ENCODE peak calls at places on chromosomes 13 and 19, in six cellular contexts. N is tibial artery, W is Peyer's patch, B is heart left ventricle, L is fibroblast of lung, F is mammary epithelial cell. T is an unnamed sample.

GRCh38 chr13:112229992-112230872 is 145.9 kb upstream of the SPACA7 start:
- DNase-seq in F (no peak), L (no peak), W (peak), B (no peak), N (no peak), T (no peak)

GRCh38 chr13:43561081-43561480 is 225.7 kb downstream of the ENOX1 start:
- DNase-seq in L (no peak), W (no peak), F (no peak), N (no peak), B (no peak), T (no peak)

GRCh38 chr19:56295531-56296455 is 18.8 kb downstream of the ZSCAN5A start:
- DNase-seq in N (no peak), L (no peak), B (no peak), W (no peak), F (peak), T (peak)

GRCh38 chr13:39900106-39900750 is 244.8 kb downstream of the COG6 start:
- DNase-seq in N (no peak), L (peak), F (no peak), W (no peak), B (no peak), T (no peak)

GRCh38 chr13:113897161-113897560 is 33.3 kb upstream of the GAS6 start:
- DNase-seq in B (no peak), F (peak), N (no peak), W (no peak), L (peak), T (no peak)

GRCh38 chr13:40970803-40971202 is 48.3 kb downstream of the ELF1 start:
- DNase-seq in L (no peak), W (no peak), B (no peak), N (no peak), F (no peak), T (no peak)

GRCh38 chr19:48654299-48655059 is 8.5 kb upstream of the CA11 start:
- DNase-seq in F (no peak), N (no peak), B (no peak), L (peak), W (no peak), T (no peak)

GRCh38 chr19:51440052-51440451 is 18.2 kb downstream of the SIGLEC8 start:
- DNase-seq in N (no peak), W (no peak), B (no peak), F (no peak), L (no peak), T (no peak)

GRCh38 chr19:11420429-11420893 is 1.3 kb upstream of the RGL3 start:
- DNase-seq in F (no peak), L (no peak), B (peak), N (peak), W (no peak), T (no peak)

GRCh38 chr13:75294110-75294509 is 187.9 kb downstream of the TBC1D4 start:
- DNase-seq in L (no peak), F (no peak), N (no peak), W (no peak), B (no peak), T (no peak)

GRCh38 chr13:50390503-50391248 is 375.4 kb downstream of the KCNRG start:
- DNase-seq in W (no peak), B (no peak), L (no peak), F (no peak), N (no peak), T (no peak)

GRCh38 chr13:50990540-50991506 is 81.2 kb downstream of the RNASEH2B start:
- DNase-seq in B (peak), W (peak), L (peak), F (no peak), N (peak), T (no peak)

GRCh38 chr13:98798849-98799645 is 46.6 kb upstream of the SLC15A1 start:
- DNase-seq in W (no peak), N (no peak), F (no peak), L (peak), B (no peak), T (no peak)

GRCh38 chr19:45424191-45425058 is 708 bp upstream of the ERCC1 start:
- DNase-seq in F (peak), B (peak), L (peak), N (peak), W (peak), T (no peak)

GRCh38 chr19:4063369-4064072 is 3.2 kb downstream of the ZBTB7A start:
- DNase-seq in F (no peak), N (no peak), L (no peak), W (peak), B (no peak), T (no peak)

GRCh38 chr13:35976126-35976525 is 155.1 kb downstream of the DCLK1 start:
- DNase-seq in F (no peak), W (no peak), L (no peak), B (no peak), N (no peak), T (no peak)

GRCh38 chr19:35932291-35932936 is 3.8 kb upstream of the LRFN3 start:
- DNase-seq in L (no peak), F (no peak), W (no peak), B (no peak), N (no peak), T (no peak)

GRCh38 chr13:49669735-49670309 is 21.5 kb downstream of the EBPL start:
- DNase-seq in L (peak), W (peak), N (no peak), F (peak), B (peak), T (peak)

GRCh38 chr19:50357178-50358100 is 8.0 kb downstream of the NAPSA start:
- DNase-seq in F (peak), N (peak), L (peak), W (peak), B (peak), T (peak)

GRCh38 chr19:39684283-39684682 is 20.0 kb upstream of the LGALS14 start:
- DNase-seq in W (no peak), F (no peak), N (no peak), L (no peak), B (no peak), T (no peak)

GRCh38 chr19:12159773-12160414 is 3.0 kb upstream of the ZNF136 start:
- DNase-seq in N (no peak), B (no peak), L (no peak), W (no peak), F (no peak), T (no peak)

GRCh38 chr13:113971471-113972231 is 2.2 kb downstream of the C13orf46 start:
- DNase-seq in L (no peak), N (no peak), W (peak), F (no peak), B (peak), T (no peak)

GRCh38 chr13:102907886-102908515 is 62.2 kb downstream of the ERCC5 start:
- DNase-seq in W (no peak), N (no peak), L (no peak), F (peak), B (no peak), T (no peak)

GRCh38 chr19:10419200-10419645 is 1.1 kb upstream of the PDE4A start:
- DNase-seq in F (no peak), N (no peak), B (no peak), L (peak), W (no peak), T (peak)

GRCh38 chr13:53848546-53848945 is 819.9 kb downstream of the OLFM4 start:
- DNase-seq in W (no peak), L (no peak), B (no peak), F (no peak), N (no peak), T (no peak)

GRCh38 chr13:110136660-110137585 is 170.0 kb downstream of the COL4A1 start:
- DNase-seq in B (peak), L (no peak), N (no peak), F (no peak), W (no peak), T (no peak)

GRCh38 chr19:4622695-4623421 is 16.5 kb upstream of the TNFAIP8L1 start:
- DNase-seq in B (peak), L (no peak), W (no peak), F (no peak), N (no peak), T (no peak)

GRCh38 chr19:46481187-46481586 is 9.8 kb upstream of the PNMA8A start:
- DNase-seq in N (no peak), F (no peak), L (peak), W (no peak), B (no peak), T (no peak)

GRCh38 chr13:32045963-32046785 is 14.6 kb downstream of the FRY start:
- DNase-seq in L (peak), F (peak), N (no peak), B (no peak), W (no peak), T (no peak)

GRCh38 chr19:2819540-2820111 is at the start of gene ZNF554:
- DNase-seq in B (peak), F (peak), W (peak), N (peak), L (peak), T (peak)
- H3K27ac ChIP-seq in B (peak), F (peak), W (peak), N (peak), L (no peak), T (no peak)

GRCh38 chr19:16200038-16200775 is 2.5 kb downstream of the AP1M1 start:
- DNase-seq in N (peak), B (no peak), F (no peak), L (no peak), W (peak), T (no peak)
- H3K27ac ChIP-seq in N (no peak), B (no peak), F (no peak), L (peak), W (peak), T (no peak)

GRCh38 chr19:15299568-15300409 is 32.5 kb downstream of the BRD4 start:
- DNase-seq in W (no peak), L (peak), F (no peak), N (no peak), B (no peak), T (no peak)

GRCh38 chr19:15297416-15298224 is 34.7 kb downstream of the BRD4 start:
- DNase-seq in N (no peak), L (peak), W (peak), F (peak), B (no peak), T (no peak)

GRCh38 chr19:15300533-15301194 is 31.7 kb downstream of the BRD4 start:
- DNase-seq in F (no peak), N (no peak), L (peak), B (no peak), W (no peak), T (no peak)

GRCh38 chr19:15296841-15297415 is 35.4 kb downstream of the BRD4 start:
- DNase-seq in N (no peak), B (no peak), W (no peak), F (no peak), L (no peak), T (no peak)

GRCh38 chr19:15298847-15299567 is 33.3 kb downstream of the BRD4 start:
- DNase-seq in B (no peak), L (no peak), W (no peak), F (no peak), N (no peak), T (no peak)
- H3K27ac ChIP-seq in B (no peak), L (peak), W (no peak), F (peak), N (peak), T (no peak)

DNA sequence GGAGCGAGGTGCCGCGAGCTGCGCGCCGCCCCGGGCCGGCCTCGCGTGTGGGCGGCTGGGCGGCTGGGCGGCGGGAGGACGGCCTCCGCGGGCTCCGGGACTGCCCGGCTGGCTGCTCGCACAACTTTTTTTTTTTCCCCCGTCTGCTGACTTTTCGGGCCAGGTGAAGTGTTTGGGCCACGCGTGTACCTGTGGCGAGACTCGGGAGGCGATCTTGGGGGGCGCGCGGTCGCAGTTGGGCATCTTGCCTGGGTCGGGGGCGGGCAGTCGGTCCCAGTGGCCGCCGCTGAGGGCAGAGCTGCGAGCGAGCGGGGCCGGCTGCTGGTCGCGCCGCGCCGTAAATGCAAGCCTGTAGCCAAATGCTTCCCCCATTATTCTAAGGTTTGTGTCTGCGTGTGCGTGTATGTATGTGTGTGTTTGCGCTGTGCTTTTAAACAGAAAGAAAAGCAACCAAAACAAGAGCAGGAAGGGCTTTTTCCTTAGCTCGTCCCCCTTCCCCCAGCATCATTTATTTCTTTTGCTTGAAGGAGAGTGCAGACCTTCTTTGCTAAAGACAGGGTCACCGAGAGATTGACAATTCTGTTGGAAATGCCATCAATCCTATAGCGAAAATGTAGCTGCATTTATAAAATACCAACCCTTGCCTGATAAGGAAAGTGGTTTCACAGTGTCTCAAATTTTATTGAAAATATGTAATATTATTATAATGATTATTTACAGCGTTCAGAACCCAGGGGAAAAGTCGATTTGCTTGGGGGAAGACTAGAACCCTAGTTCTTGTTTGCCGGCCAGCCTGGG is 143.3 kb upstream of the ZNF536 start:
- DNase-seq in F (no peak), W (no peak), N (no peak), L (no peak), B (no peak), T (no peak)
- H3K27ac ChIP-seq in F (no peak), W (peak), N (no peak), L (no peak), B (no peak), T (peak)

DNA sequence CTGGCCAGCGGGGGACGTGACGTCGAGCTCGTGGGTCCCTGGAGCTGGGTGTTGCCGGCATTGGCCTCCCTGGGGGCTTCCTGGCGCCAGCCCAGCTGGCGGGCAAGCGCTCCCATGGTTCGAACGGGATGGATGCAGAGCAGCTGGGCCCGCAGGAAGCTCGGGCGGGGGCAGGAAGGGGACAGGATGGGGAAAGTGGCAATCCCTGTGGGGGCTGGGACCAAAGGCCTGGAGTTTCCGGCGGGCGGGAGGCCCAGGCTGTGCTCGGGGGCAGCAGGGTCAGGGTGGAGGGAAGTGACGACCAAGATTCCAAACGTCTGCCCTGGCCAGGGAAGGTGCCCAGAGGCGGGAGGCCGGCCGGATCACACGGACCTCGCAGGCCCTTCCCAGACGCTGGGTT is 19.3 kb downstream of the PALM start:
- DNase-seq in W (no peak), L (no peak), N (no peak), B (peak), F (no peak), T (no peak)
- H3K27ac ChIP-seq in W (peak), L (no peak), N (no peak), B (peak), F (no peak), T (peak)

GRCh38 chr13:74129500-74130144 is 4.6 kb downstream of the KLF12 start:
- DNase-seq in W (no peak), N (no peak), L (peak), F (peak), B (peak), T (no peak)
- H3K27ac ChIP-seq in W (peak), N (peak), L (peak), F (no peak), B (peak), T (no peak)

GRCh38 chr19:18833141-18833476 is 1.4 kb downstream of the UPF1 start:
- DNase-seq in W (no peak), N (no peak), F (no peak), L (no peak), B (no peak), T (no peak)

GRCh38 chr19:18833849-18834643 is 2.3 kb downstream of the UPF1 start:
- DNase-seq in F (no peak), N (no peak), B (no peak), W (no peak), L (no peak), T (no peak)

GRCh38 chr19:18831524-18832330 is at the start of gene UPF1:
- DNase-seq in L (peak), N (peak), B (peak), W (peak), F (peak), T (peak)

GRCh38 chr19:18832331-18833140 is 777 bp downstream of the UPF1 start:
- DNase-seq in B (peak), N (no peak), L (no peak), W (no peak), F (peak), T (no peak)

GRCh38 chr19:18834644-18834984 is 2.9 kb downstream of the UPF1 start:
- DNase-seq in F (no peak), N (no peak), W (no peak), L (no peak), B (no peak), T (no peak)
- H3K27ac ChIP-seq in F (no peak), N (no peak), W (no peak), L (no peak), B (no peak), T (no peak)

DNA sequence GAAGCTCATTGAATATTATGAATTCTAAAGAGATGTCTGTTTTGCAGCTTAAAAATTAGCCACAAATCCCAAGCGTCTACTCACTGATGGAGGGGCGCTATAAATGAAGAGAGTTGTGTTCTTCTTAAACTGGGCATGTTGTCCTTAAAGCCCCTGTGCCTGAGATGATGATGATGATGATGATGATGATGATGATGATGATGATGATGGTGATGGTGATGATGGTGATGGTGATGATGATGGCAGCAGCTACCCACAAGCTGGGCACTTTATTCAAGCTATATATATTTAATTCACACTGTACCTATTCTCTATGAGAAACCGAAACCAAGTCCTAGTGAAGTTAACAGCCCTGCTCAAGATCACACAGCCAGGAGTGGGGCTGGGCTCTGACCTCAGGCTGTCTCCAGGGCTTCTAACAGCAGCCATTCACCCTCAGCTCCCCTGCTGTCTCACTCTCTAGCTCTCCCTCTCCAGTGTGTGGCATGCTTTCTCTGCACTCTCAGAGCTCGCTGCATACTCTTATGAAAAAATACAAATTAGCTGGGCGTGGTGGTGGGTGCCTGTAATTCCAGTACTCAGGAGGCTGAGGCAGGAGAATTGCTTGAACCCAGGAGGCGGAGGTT is 169.0 kb downstream of the SHISA2 start:
- DNase-seq in N (no peak), F (no peak), L (no peak), W (no peak), B (no peak), T (no peak)
- H3K27ac ChIP-seq in N (no peak), F (no peak), L (no peak), W (no peak), B (no peak), T (no peak)

DNA sequence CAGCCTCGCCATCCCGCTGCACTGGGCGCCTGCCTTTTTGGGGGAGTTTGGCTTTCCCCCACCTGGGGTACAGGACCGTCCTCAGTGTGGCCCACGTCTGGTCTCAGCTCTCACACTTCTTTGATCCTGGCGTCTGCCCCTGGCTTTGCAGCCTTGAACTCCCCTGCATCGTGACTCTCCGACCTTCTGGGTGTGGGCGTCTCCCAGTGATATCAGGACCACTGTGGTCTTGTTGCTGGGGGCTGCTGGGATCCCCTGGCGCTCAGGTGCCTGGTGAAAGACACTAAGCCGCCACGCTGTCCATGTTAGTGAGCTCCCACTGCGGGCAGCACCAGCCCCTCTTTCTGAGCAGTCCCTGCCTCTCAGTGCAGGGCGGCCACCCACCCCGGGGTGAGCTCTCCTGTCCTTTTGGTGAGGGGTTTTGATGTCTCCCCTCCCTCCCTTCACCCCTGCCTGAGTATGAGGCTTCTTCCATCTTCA is 1.3 kb downstream of the CNOT3 start:
- DNase-seq in B (no peak), N (no peak), L (no peak), W (no peak), F (no peak), T (no peak)
- H3K27ac ChIP-seq in B (no peak), N (peak), L (no peak), W (no peak), F (no peak), T (no peak)

DNA sequence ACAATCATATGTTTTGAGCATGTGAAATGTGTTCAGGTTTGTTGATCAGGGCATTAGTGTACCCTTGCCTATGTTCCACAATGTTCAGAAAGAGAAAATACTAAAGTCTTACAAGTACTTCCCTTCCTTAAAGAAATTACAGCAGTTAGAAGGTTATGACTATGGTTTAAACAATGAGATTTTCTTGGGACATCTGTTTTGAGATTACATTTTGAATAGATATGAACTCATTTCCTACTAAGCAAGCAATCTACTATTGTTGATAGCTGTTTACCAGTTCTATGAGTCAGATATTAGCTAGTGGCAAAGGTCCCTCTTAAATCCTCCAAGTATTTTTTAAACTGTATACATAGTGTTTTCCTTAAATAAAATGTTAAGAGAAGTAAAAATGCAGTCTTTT is 241.3 kb downstream of the DACH1 start:
- DNase-seq in B (no peak), F (no peak), L (peak), W (no peak), N (no peak), T (no peak)
- H3K27ac ChIP-seq in B (peak), F (no peak), L (no peak), W (peak), N (no peak), T (no peak)